ENCODE peak calls at places on chromosomes 12 and 14, in four cellular contexts. O is heart left ventricle, U is HCT116, G is lung. V is an unnamed sample.

GRCh38 chr14:34398024-34398423 is 64.0 kb downstream of the SPTSSA start:
- DNase-seq in O (no peak), U (no peak), G (no peak), V (no peak)

GRCh38 chr14:95024380-95024779 is 132.9 kb downstream of the DICER1 start:
- DNase-seq in O (no peak), U (no peak), G (peak), V (peak)

GRCh38 chr14:22973217-22974032 is 8.9 kb downstream of the AJUBA start:
- DNase-seq in O (no peak), U (no peak), G (no peak), V (no peak)

GRCh38 chr14:102499401-102500189 is 10.0 kb downstream of the ANKRD9 start:
- DNase-seq in O (peak), U (no peak), G (no peak), V (no peak)

GRCh38 chr12:130126023-130126432 is 36.2 kb upstream of the FZD10 start:
- DNase-seq in O (peak), U (no peak), G (no peak), V (no peak)

GRCh38 chr12:78194448-78194847 is 363.8 kb downstream of the NAV3 start:
- DNase-seq in O (no peak), U (no peak), G (no peak), V (no peak)

GRCh38 chr12:52824741-52825410 is 9.2 kb downstream of the KRT79 start:
- DNase-seq in O (no peak), U (no peak), G (no peak), V (no peak)

GRCh38 chr12:109563291-109564284 is 9.7 kb downstream of the MMAB start:
- DNase-seq in O (peak), U (no peak), G (no peak), V (no peak)

GRCh38 chr12:129001-129400 is 62.4 kb downstream of the IQSEC3 start:
- DNase-seq in O (no peak), U (no peak), G (no peak), V (no peak)

GRCh38 chr12:132327351-132328171 is 1.8 kb downstream of the GALNT9 start:
- DNase-seq in O (no peak), U (no peak), G (peak), V (no peak)

GRCh38 chr12:47305464-47305863 is 225.7 kb upstream of the AMIGO2 start:
- DNase-seq in O (no peak), U (no peak), G (no peak), V (no peak)

GRCh38 chr14:64569108-64570045 is 19.6 kb downstream of the PPP1R36 start:
- DNase-seq in O (peak), U (peak), G (peak), V (no peak)

GRCh38 chr12:132326646-132327045 is 2.7 kb downstream of the GALNT9 start:
- DNase-seq in O (no peak), U (no peak), G (no peak), V (no peak)

GRCh38 chr14:29805415-29806123 is 122.1 kb downstream of the PRKD1 start:
- DNase-seq in O (peak), U (no peak), G (peak), V (no peak)

GRCh38 chr12:78674311-78675085 is 190.1 kb upstream of the SYT1 start:
- DNase-seq in O (no peak), U (no peak), G (no peak), V (no peak)

GRCh38 chr12:29591140-29592020 is 93.9 kb upstream of the OVCH1 start:
- DNase-seq in O (peak), U (no peak), G (no peak), V (no peak)

DNA sequence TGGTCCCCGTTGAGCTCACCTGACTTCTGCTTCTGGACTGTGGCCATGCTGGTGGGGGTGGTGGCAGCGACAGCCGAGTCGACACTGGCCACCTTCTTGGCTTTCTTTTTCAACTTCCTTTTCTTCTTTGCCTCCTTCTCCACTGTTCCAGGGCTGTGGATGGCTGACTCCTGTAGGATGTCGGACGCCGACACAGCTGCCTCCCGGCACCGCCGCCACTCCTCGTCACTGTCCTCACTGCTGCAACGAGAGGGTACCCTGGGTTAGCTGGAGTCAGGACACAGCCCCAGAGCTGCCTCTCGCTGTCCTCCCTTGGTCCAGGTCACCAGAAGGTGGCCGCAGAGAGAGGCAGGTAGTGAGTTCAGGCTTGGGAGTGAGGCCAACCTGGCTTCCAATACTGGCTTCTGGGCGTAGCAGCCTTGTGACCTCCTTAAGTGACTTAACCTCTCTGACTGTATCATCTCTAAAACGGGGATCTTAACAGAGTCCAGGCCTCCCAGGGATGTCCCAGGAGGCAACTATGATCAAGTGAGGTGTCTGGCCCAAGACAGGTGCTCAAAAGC is 12.0 kb downstream of the C12orf43 start:
- DNase-seq in O (no peak), U (no peak), G (no peak), V (no peak)
- H3K27ac ChIP-seq in O (no peak), U (no peak), G (no peak), V (no peak)

GRCh38 chr14:74636424-74637183 is 24.6 kb upstream of the LTBP2 start:
- DNase-seq in O (no peak), U (no peak), G (no peak), V (no peak)

GRCh38 chr14:74635831-74636230 is 23.8 kb upstream of the LTBP2 start:
- DNase-seq in O (no peak), U (no peak), G (no peak), V (no peak)

GRCh38 chr14:74638970-74639369 is 26.9 kb upstream of the LTBP2 start:
- DNase-seq in O (no peak), U (no peak), G (no peak), V (no peak)

GRCh38 chr14:74637184-74637562 is 25.1 kb upstream of the LTBP2 start:
- DNase-seq in O (no peak), U (no peak), G (no peak), V (no peak)

GRCh38 chr14:74638066-74638465 is 26.0 kb upstream of the LTBP2 start:
- DNase-seq in O (no peak), U (no peak), G (no peak), V (no peak)
- H3K27ac ChIP-seq in O (no peak), U (no peak), G (no peak), V (no peak)

GRCh38 chr12:55717397-55718007 is 1.7 kb downstream of the BLOC1S1 start:
- DNase-seq in O (peak), U (no peak), G (no peak), V (no peak)

GRCh38 chr12:55718020-55718419 is 2.2 kb upstream of the RDH5 start:
- DNase-seq in O (peak), U (no peak), G (no peak), V (no peak)

GRCh38 chr12:55719371-55719770 is 822 bp upstream of the RDH5 start:
- DNase-seq in O (peak), U (no peak), G (no peak), V (no peak)

GRCh38 chr12:55720071-55720564 is at the start of gene RDH5:
- DNase-seq in O (peak), U (no peak), G (no peak), V (no peak)

DNA sequence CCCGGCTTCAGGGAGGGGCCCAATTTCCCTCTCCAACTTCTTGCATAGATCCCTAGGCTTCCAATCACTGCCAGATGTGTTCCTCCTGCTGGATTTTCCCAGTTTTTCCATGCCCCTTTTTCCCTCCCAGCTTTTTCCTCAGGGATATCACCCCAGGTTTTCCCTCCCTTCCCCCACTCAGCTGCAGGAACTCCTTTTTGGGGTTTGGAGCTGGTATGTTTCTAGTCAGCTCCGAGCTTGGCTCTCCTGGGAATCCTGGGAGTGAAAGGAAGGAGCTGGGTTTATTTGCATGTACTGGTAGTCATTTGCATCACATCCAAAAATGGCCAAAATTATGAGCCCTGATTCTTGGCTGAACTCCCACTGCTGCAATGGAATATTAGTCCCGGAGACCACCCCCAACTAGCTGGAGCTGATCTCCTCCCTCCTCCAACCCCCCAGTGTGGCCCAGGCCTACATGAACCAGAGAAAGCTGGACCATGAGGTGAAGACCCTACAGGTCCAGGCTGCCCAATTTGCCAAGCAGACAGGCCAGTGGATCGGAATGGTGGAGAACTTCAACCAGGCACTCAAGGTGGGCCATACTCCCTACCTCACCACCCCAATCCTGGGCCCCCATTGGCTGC is 1.4 kb upstream of the RDH5 start:
- DNase-seq in O (peak), U (no peak), G (no peak), V (no peak)
- H3K27ac ChIP-seq in O (peak), U (no peak), G (no peak), V (peak)

GRCh38 chr12:118346895-118347294 is 25.8 kb downstream of the TAOK3 start:
- DNase-seq in O (no peak), U (no peak), G (no peak), V (no peak)
- H3K27ac ChIP-seq in O (no peak), U (no peak), G (no peak), V (no peak)

DNA sequence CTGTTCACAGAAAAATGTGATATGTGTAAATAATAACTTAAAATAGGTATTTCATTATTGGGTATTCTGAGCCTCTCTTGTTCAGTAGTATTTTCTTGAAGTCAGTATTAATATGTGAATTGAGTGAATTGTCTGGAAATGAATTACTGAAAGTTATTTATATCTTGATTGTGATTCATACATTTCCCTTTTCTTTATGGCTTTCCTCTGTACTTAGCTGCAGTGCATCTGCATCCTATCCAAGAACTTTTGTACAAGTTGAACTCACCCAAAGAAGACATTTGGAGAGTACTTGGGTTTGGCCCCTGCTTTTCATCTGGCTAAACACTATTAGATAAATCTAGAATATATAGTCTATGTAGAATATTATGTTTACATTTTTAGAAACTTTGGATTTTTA is 326.0 kb downstream of the RAD51B start:
- DNase-seq in O (no peak), U (no peak), G (no peak), V (no peak)
- H3K27ac ChIP-seq in O (no peak), U (peak), G (no peak), V (peak)

GRCh38 chr12:116303076-116303465 is 25.6 kb upstream of the MED13L start:
- DNase-seq in O (no peak), U (no peak), G (no peak), V (no peak)
- H3K27ac ChIP-seq in O (no peak), U (no peak), G (no peak), V (no peak)

GRCh38 chr12:67889935-67890334 is 99.3 kb upstream of the IFNG-AS1 start:
- DNase-seq in O (no peak), U (no peak), G (no peak), V (no peak)

GRCh38 chr12:67887065-67887464 is 102.2 kb upstream of the IFNG-AS1 start:
- DNase-seq in O (no peak), U (no peak), G (no peak), V (no peak)

GRCh38 chr12:67881565-67881964 is 107.7 kb upstream of the IFNG-AS1 start:
- DNase-seq in O (no peak), U (no peak), G (no peak), V (no peak)

GRCh38 chr12:67884596-67884995 is 104.7 kb upstream of the IFNG-AS1 start:
- DNase-seq in O (no peak), U (no peak), G (no peak), V (no peak)

DNA sequence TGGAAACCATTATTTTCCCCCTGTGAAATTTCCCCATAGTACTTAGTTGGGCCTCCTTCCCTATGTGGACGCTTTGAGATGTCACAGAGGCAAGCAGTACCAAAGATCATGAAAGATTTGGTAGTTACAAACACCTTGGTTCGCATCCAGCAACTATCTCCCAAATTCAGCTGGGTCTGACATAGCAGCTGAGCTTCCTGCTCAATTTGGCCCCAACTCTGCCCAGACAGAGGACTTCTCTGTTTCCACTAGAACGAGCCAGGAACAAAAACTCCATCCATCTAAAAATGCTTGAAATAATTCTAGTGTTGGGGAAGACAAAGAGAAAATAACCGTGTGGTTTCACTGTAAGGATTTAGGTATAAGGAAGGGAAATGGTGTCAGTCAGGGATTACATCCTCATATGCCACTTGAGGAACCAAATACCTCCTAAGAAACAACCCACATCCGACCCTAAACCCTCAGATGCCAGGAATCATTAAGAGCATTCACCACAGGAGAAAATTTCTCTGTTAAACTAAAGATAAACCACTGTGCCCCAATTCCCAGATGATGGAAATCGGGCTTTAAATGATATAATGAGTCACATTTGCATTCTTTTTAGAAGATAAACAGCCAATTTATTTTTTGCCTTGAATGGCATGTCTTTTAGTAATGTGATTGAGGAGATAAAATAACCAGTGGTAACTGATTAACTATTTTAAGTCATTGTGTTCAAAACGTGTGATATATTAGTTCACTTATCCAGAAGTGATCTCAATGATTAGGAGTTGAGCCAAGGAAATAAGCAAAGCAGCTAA is 103.7 kb upstream of the IFNG-AS1 start:
- DNase-seq in O (peak), U (no peak), G (no peak), V (no peak)
- H3K27ac ChIP-seq in O (peak), U (no peak), G (no peak), V (no peak)

DNA sequence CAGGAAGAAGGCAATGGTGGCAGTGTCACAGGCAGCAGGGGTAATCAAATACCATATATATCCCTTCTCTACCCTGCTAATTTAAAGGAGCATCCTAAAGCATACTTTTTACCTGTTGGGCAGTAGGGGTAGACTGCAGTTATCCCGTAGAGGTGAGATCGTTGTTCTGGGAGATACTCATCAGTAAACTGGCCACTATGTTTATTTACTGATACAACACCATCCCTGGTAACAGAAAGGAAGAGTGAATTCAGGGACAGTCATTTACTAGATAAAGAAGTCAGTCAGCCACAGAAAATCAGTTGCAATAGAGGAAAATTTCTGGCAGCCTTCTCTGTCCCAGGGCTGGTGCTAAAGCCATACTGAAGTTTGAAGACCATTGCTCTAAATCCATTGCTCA is 16.3 kb downstream of the RTRAF start:
- DNase-seq in O (no peak), U (no peak), G (no peak), V (no peak)
- H3K27ac ChIP-seq in O (no peak), U (no peak), G (no peak), V (no peak)

DNA sequence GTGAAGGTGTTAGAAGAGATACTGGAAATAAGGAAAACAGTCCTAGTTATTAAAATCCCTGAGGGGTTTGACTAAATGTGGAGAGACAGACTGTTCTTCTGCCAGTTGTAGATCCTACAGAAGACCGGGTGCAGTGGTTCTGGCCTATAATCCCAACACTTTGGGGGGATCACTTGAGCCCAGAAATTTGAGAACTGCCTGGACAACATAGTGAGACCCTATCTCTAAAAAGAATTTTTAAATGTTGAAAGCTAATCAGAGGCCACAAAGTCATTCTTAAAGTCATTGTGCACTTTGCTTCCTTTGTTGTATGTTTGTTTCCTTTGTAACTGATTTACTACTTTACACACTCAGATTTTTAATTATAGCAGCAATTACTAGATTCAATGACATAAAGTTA is 61.2 kb upstream of the RASSF3 start:
- DNase-seq in O (no peak), U (no peak), G (no peak), V (no peak)
- H3K27ac ChIP-seq in O (no peak), U (no peak), G (no peak), V (no peak)